ENCODE peak calls at places on chromosomes 4 and X, in nine cellular contexts. J is sciatic nerve; R is stimulated activated CD4-positive, alpha-beta T cell treated with anti-CD3 and anti-CD28 coated beads, TNF-alpha, amount 100 ng/mL, for 48 hours; Q is testis; G is colonic mucosa; L is activated T-cell treated with anti-CD3 and anti-CD28 coated beads, Interleukin-2, amount 50 U/mL, for 1 hour; T is psoas muscle; O is transverse colon; Y is tibial artery. I is an unnamed sample.

GRCh38 chrX:153689654-153690465 is 2.1 kb downstream of the SLC6A8 start:
- DNase-seq in J (no peak), R (no peak), Q (no peak), G (no peak), L (no peak), T (no peak), O (no peak), Y (no peak), I (no peak)

GRCh38 chr4:84277923-84278322 is 221.2 kb downstream of the NKX6-1 start:
- DNase-seq in J (no peak), R (no peak), Q (no peak), G (no peak), L (no peak), T (no peak), O (no peak), Y (no peak), I (no peak)

GRCh38 chrX:20521245-20521644 is 254.5 kb upstream of the RPS6KA3 start:
- DNase-seq in J (no peak), R (no peak), Q (no peak), G (no peak), L (no peak), T (no peak), O (no peak), Y (no peak), I (no peak)

GRCh38 chr4:111773858-111774257 is 371.4 kb upstream of the FAM241A start:
- DNase-seq in J (no peak), R (no peak), Q (no peak), G (no peak), L (no peak), T (no peak), O (peak), Y (no peak), I (no peak)

GRCh38 chrX:16466640-16467432 is 183.1 kb upstream of the S100G start:
- DNase-seq in J (no peak), R (no peak), Q (no peak), G (no peak), L (no peak), T (no peak), O (no peak), Y (no peak), I (no peak)

GRCh38 chrX:40784516-40785151 is 49.3 kb upstream of the MED14 start:
- DNase-seq in J (no peak), R (no peak), Q (no peak), G (no peak), L (no peak), T (no peak), O (no peak), Y (no peak), I (no peak)

GRCh38 chr4:8117278-8117682 is 41.3 kb downstream of the ABLIM2 start:
- DNase-seq in J (no peak), R (peak), Q (peak), G (peak), L (peak), T (peak), O (peak), Y (no peak), I (no peak)

GRCh38 chrX:1918780-1919179 is 303.9 kb downstream of the ASMT start:
- DNase-seq in J (no peak), R (no peak), Q (no peak), G (no peak), L (no peak), T (no peak), O (no peak), Y (no peak), I (no peak)

GRCh38 chr4:67437974-67438713 is 107.2 kb downstream of the CENPC start:
- DNase-seq in J (no peak), R (no peak), Q (no peak), G (no peak), L (no peak), T (no peak), O (no peak), Y (no peak), I (peak)

GRCh38 chr4:188138227-188138626 is 1.0 kb upstream of the TRIML1 start:
- DNase-seq in J (no peak), R (no peak), Q (no peak), G (no peak), L (no peak), T (no peak), O (no peak), Y (no peak), I (no peak)

GRCh38 chrX:826448-826847 is 195.9 kb downstream of the SHOX start:
- DNase-seq in J (no peak), R (no peak), Q (no peak), G (no peak), L (no peak), T (no peak), O (no peak), Y (no peak), I (no peak)

GRCh38 chrX:135112096-135112729 is 8.1 kb downstream of the ETDB start:
- DNase-seq in J (peak), R (no peak), Q (peak), G (peak), L (no peak), T (no peak), O (no peak), Y (no peak), I (peak)

GRCh38 chr4:107808572-107808971 is 16.2 kb upstream of the SGMS2 start:
- DNase-seq in J (no peak), R (no peak), Q (no peak), G (no peak), L (no peak), T (no peak), O (no peak), Y (no peak), I (no peak)

GRCh38 chr4:26120098-26120795 is 200.6 kb upstream of the RBPJ start:
- DNase-seq in J (no peak), R (no peak), Q (no peak), G (no peak), L (no peak), T (no peak), O (no peak), Y (no peak), I (no peak)

GRCh38 chr4:1164444-1164843 is 7.9 kb downstream of the SPON2 start:
- DNase-seq in J (no peak), R (no peak), Q (no peak), G (no peak), L (no peak), T (no peak), O (no peak), Y (no peak), I (no peak)

GRCh38 chrX:9367437-9367836 is 97.4 kb upstream of the TBL1X start:
- DNase-seq in J (no peak), R (no peak), Q (no peak), G (no peak), L (no peak), T (no peak), O (no peak), Y (no peak), I (no peak)

GRCh38 chrX:7192871-7193270 is 44.9 kb upstream of the PUDP start:
- DNase-seq in J (no peak), R (no peak), Q (no peak), G (no peak), L (no peak), T (no peak), O (no peak), Y (no peak), I (no peak)

GRCh38 chr4:186887211-186887785 is 163.6 kb upstream of the FAT1 start:
- DNase-seq in J (no peak), R (no peak), Q (no peak), G (no peak), L (no peak), T (no peak), O (no peak), Y (no peak), I (no peak)

GRCh38 chr4:128191115-128191897 is 96.3 kb downstream of the PGRMC2 start:
- DNase-seq in J (peak), R (peak), Q (peak), G (peak), L (peak), T (peak), O (peak), Y (peak), I (peak)

GRCh38 chr4:128335541-128335940 is 47.9 kb upstream of the PGRMC2 start:
- DNase-seq in J (no peak), R (no peak), Q (no peak), G (no peak), L (no peak), T (no peak), O (no peak), Y (no peak), I (no peak)

GRCh38 chr4:4533461-4534169 is 8.2 kb downstream of the STX18 start:
- DNase-seq in J (no peak), R (no peak), Q (no peak), G (no peak), L (no peak), T (no peak), O (no peak), Y (no peak), I (no peak)